ENCODE peak calls at places on chromosomes 7 and 10, in ten cellular contexts. One of them, this sample, is unnamed. For H3K4me1, the result is how much of the 10 kb centered on the place peaks cover.

GRCh38 chr10:101748496-101748895 is 27.4 kb downstream of the FGF8 start:
- DNase-seq in adrenal gland: no peak
- DNase-seq in HCT116: no peak
- DNase-seq in transverse colon: no peak
- DNase-seq in spleen: no peak
- DNase-seq in gastrocnemius medialis: no peak
- DNase-seq in A549: no peak
- DNase-seq in Peyer's patch: no peak
- DNase-seq in heart left ventricle: no peak
- DNase-seq in ovary: no peak
- DNase-seq in this sample: no peak

GRCh38 chr10:92656266-92656961 is 33.3 kb upstream of the HHEX start:
- DNase-seq in adrenal gland: no peak
- DNase-seq in spleen: no peak
- DNase-seq in HCT116: no peak
- DNase-seq in transverse colon: no peak
- DNase-seq in heart left ventricle: no peak
- DNase-seq in A549: no peak
- DNase-seq in gastrocnemius medialis: no peak
- DNase-seq in ovary: no peak
- DNase-seq in Peyer's patch: no peak
- DNase-seq in this sample: no peak

GRCh38 chr7:80837345-80837744 is 81.5 kb downstream of the SEMA3C start:
- DNase-seq in ovary: no peak
- DNase-seq in adrenal gland: no peak
- DNase-seq in spleen: no peak
- DNase-seq in gastrocnemius medialis: no peak
- DNase-seq in HCT116: no peak
- DNase-seq in transverse colon: no peak
- DNase-seq in A549: no peak
- DNase-seq in heart left ventricle: no peak
- DNase-seq in Peyer's patch: no peak
- DNase-seq in this sample: no peak

GRCh38 chr10:51588984-51589383 is 110.4 kb downstream of the CSTF2T start:
- DNase-seq in Peyer's patch: no peak
- DNase-seq in heart left ventricle: no peak
- DNase-seq in transverse colon: no peak
- DNase-seq in ovary: no peak
- DNase-seq in gastrocnemius medialis: no peak
- DNase-seq in spleen: no peak
- DNase-seq in HCT116: no peak
- DNase-seq in adrenal gland: no peak
- DNase-seq in A549: no peak
- DNase-seq in this sample: no peak

GRCh38 chr10:79948976-79949722 is at the start of gene SFTPD:
- DNase-seq in heart left ventricle: no peak
- DNase-seq in transverse colon: no peak
- DNase-seq in A549: peak
- DNase-seq in ovary: no peak
- DNase-seq in HCT116: no peak
- DNase-seq in spleen: no peak
- DNase-seq in adrenal gland: no peak
- DNase-seq in gastrocnemius medialis: no peak
- DNase-seq in Peyer's patch: no peak
- DNase-seq in this sample: no peak

GRCh38 chr10:11162828-11163599 is 145.3 kb downstream of the CELF2 start:
- DNase-seq in spleen: peak
- DNase-seq in Peyer's patch: peak
- DNase-seq in gastrocnemius medialis: peak
- DNase-seq in ovary: no peak
- DNase-seq in HCT116: no peak
- DNase-seq in transverse colon: peak
- DNase-seq in heart left ventricle: peak
- DNase-seq in adrenal gland: peak
- DNase-seq in A549: no peak
- DNase-seq in this sample: peak

GRCh38 chr7:128830231-128831177 is at the start of gene FLNC:
- DNase-seq in Peyer's patch: peak
- DNase-seq in HCT116: no peak
- DNase-seq in gastrocnemius medialis: no peak
- DNase-seq in spleen: peak
- DNase-seq in ovary: peak
- DNase-seq in heart left ventricle: peak
- DNase-seq in A549: no peak
- DNase-seq in transverse colon: peak
- DNase-seq in adrenal gland: peak
- DNase-seq in this sample: no peak

GRCh38 chr7:84328571-84328970 is 134.0 kb upstream of the SEMA3A start:
- DNase-seq in A549: no peak
- DNase-seq in Peyer's patch: no peak
- DNase-seq in gastrocnemius medialis: no peak
- DNase-seq in transverse colon: no peak
- DNase-seq in spleen: no peak
- DNase-seq in HCT116: no peak
- DNase-seq in ovary: no peak
- DNase-seq in adrenal gland: no peak
- DNase-seq in heart left ventricle: no peak
- DNase-seq in this sample: no peak

GRCh38 chr7:112184455-112184854 is 21.7 kb downstream of the DOCK4 start:
- DNase-seq in adrenal gland: no peak
- DNase-seq in heart left ventricle: no peak
- DNase-seq in spleen: no peak
- DNase-seq in Peyer's patch: no peak
- DNase-seq in A549: no peak
- DNase-seq in ovary: no peak
- DNase-seq in transverse colon: no peak
- DNase-seq in HCT116: no peak
- DNase-seq in gastrocnemius medialis: no peak
- DNase-seq in this sample: no peak

GRCh38 chr10:4396401-4397283 is 429.4 kb upstream of the AKR1E2 start:
- DNase-seq in HCT116: no peak
- DNase-seq in transverse colon: no peak
- DNase-seq in A549: no peak
- DNase-seq in gastrocnemius medialis: no peak
- DNase-seq in heart left ventricle: no peak
- DNase-seq in Peyer's patch: no peak
- DNase-seq in ovary: no peak
- DNase-seq in adrenal gland: no peak
- DNase-seq in spleen: no peak
- DNase-seq in this sample: no peak

GRCh38 chr7:93538061-93538460 is 36.5 kb downstream of the CALCR start:
- DNase-seq in HCT116: no peak
- DNase-seq in gastrocnemius medialis: no peak
- DNase-seq in A549: no peak
- DNase-seq in ovary: no peak
- DNase-seq in spleen: no peak
- DNase-seq in adrenal gland: no peak
- DNase-seq in Peyer's patch: no peak
- DNase-seq in heart left ventricle: no peak
- DNase-seq in transverse colon: no peak
- DNase-seq in this sample: no peak

GRCh38 chr10:74953214-74953613 is 126.8 kb downstream of the KAT6B start:
- DNase-seq in Peyer's patch: no peak
- DNase-seq in A549: no peak
- DNase-seq in spleen: no peak
- DNase-seq in ovary: no peak
- DNase-seq in HCT116: no peak
- DNase-seq in gastrocnemius medialis: no peak
- DNase-seq in adrenal gland: no peak
- DNase-seq in transverse colon: no peak
- DNase-seq in heart left ventricle: no peak
- DNase-seq in this sample: no peak

GRCh38 chr7:1289681-1290261 is 57.1 kb downstream of the UNCX start:
- DNase-seq in transverse colon: no peak
- DNase-seq in gastrocnemius medialis: no peak
- DNase-seq in heart left ventricle: no peak
- DNase-seq in HCT116: no peak
- DNase-seq in Peyer's patch: no peak
- DNase-seq in adrenal gland: no peak
- DNase-seq in ovary: no peak
- DNase-seq in spleen: peak
- DNase-seq in A549: no peak
- DNase-seq in this sample: no peak

GRCh38 chr10:86258488-86258887 is 108.1 kb downstream of the GRID1 start:
- DNase-seq in adrenal gland: no peak
- DNase-seq in HCT116: no peak
- DNase-seq in ovary: no peak
- DNase-seq in A549: no peak
- DNase-seq in heart left ventricle: no peak
- DNase-seq in gastrocnemius medialis: no peak
- DNase-seq in spleen: no peak
- DNase-seq in Peyer's patch: no peak
- DNase-seq in transverse colon: no peak
- DNase-seq in this sample: no peak

GRCh38 chr10:43348511-43349312 is 22.7 kb upstream of the FXYD4 start:
- DNase-seq in gastrocnemius medialis: peak
- DNase-seq in A549: peak
- DNase-seq in adrenal gland: peak
- DNase-seq in spleen: peak
- DNase-seq in Peyer's patch: peak
- DNase-seq in ovary: peak
- DNase-seq in heart left ventricle: peak
- DNase-seq in transverse colon: peak
- DNase-seq in HCT116: peak
- DNase-seq in this sample: peak

GRCh38 chr10:95841711-95842498 is 65.9 kb upstream of the CC2D2B start:
- DNase-seq in gastrocnemius medialis: no peak
- DNase-seq in A549: peak
- DNase-seq in ovary: no peak
- DNase-seq in Peyer's patch: peak
- DNase-seq in spleen: no peak
- DNase-seq in transverse colon: peak
- DNase-seq in heart left ventricle: peak
- DNase-seq in adrenal gland: peak
- DNase-seq in HCT116: peak
- DNase-seq in this sample: peak

GRCh38 chr7:19011212-19011611 is 106.2 kb downstream of the TWIST1 start:
- DNase-seq in ovary: no peak
- DNase-seq in adrenal gland: no peak
- DNase-seq in heart left ventricle: no peak
- DNase-seq in transverse colon: no peak
- DNase-seq in gastrocnemius medialis: no peak
- DNase-seq in spleen: no peak
- DNase-seq in Peyer's patch: no peak
- DNase-seq in HCT116: no peak
- DNase-seq in A549: no peak
- DNase-seq in this sample: no peak

GRCh38 chr10:60032723-60033122 is 126.4 kb upstream of the CCDC6 start:
- DNase-seq in ovary: no peak
- DNase-seq in transverse colon: peak
- DNase-seq in A549: peak
- DNase-seq in adrenal gland: peak
- DNase-seq in heart left ventricle: peak
- DNase-seq in spleen: no peak
- DNase-seq in HCT116: peak
- DNase-seq in Peyer's patch: peak
- DNase-seq in gastrocnemius medialis: peak
- DNase-seq in this sample: no peak

GRCh38 chr7:2172311-2173183 is 60.2 kb downstream of the MAD1L1 start:
- DNase-seq in HCT116: no peak
- DNase-seq in transverse colon: peak
- DNase-seq in spleen: no peak
- DNase-seq in heart left ventricle: no peak
- DNase-seq in Peyer's patch: no peak
- DNase-seq in A549: peak
- DNase-seq in gastrocnemius medialis: no peak
- DNase-seq in ovary: no peak
- DNase-seq in adrenal gland: no peak
- DNase-seq in this sample: no peak

GRCh38 chr7:38141187-38141586 is 36.9 kb upstream of the STARD3NL start:
- DNase-seq in A549: no peak
- DNase-seq in HCT116: no peak
- DNase-seq in gastrocnemius medialis: no peak
- DNase-seq in Peyer's patch: no peak
- DNase-seq in adrenal gland: no peak
- DNase-seq in transverse colon: no peak
- DNase-seq in ovary: no peak
- DNase-seq in spleen: no peak
- DNase-seq in heart left ventricle: no peak
- DNase-seq in this sample: no peak

GRCh38 chr7:45217358-45217757 is 59.8 kb downstream of the RAMP3 start:
- DNase-seq in spleen: peak
- DNase-seq in ovary: no peak
- DNase-seq in A549: peak
- DNase-seq in adrenal gland: no peak
- DNase-seq in heart left ventricle: no peak
- DNase-seq in HCT116: no peak
- DNase-seq in Peyer's patch: no peak
- DNase-seq in transverse colon: no peak
- DNase-seq in gastrocnemius medialis: no peak
- DNase-seq in this sample: no peak

GRCh38 chr7:47783456-47784240 is 164.6 kb downstream of the PKD1L1 start:
- DNase-seq in HCT116: peak
- DNase-seq in heart left ventricle: no peak
- DNase-seq in Peyer's patch: no peak
- DNase-seq in ovary: no peak
- DNase-seq in spleen: no peak
- DNase-seq in gastrocnemius medialis: no peak
- DNase-seq in adrenal gland: peak
- DNase-seq in transverse colon: no peak
- DNase-seq in A549: peak
- DNase-seq in this sample: no peak
- H3K4me1 ChIP-seq in HCT116: half or more
- H3K4me1 ChIP-seq in heart left ventricle: under half
- H3K4me1 ChIP-seq in Peyer's patch: under half
- H3K4me1 ChIP-seq in ovary: under half
- H3K4me1 ChIP-seq in spleen: under half
- H3K4me1 ChIP-seq in gastrocnemius medialis: under half
- H3K4me1 ChIP-seq in adrenal gland: under half
- H3K4me1 ChIP-seq in transverse colon: under half
- H3K4me1 ChIP-seq in A549: half or more
- H3K4me1 ChIP-seq in this sample: under half

GRCh38 chr10:73252445-73253225 is at the start of gene MRPS16:
- DNase-seq in HCT116: peak
- DNase-seq in ovary: peak
- DNase-seq in heart left ventricle: peak
- DNase-seq in Peyer's patch: peak
- DNase-seq in adrenal gland: peak
- DNase-seq in transverse colon: peak
- DNase-seq in A549: peak
- DNase-seq in spleen: peak
- DNase-seq in gastrocnemius medialis: peak
- DNase-seq in this sample: peak
- TF ChIP-seq POLR2A in HCT116: peak
- TF ChIP-seq POLR2A in ovary: peak
- TF ChIP-seq POLR2A in heart left ventricle: peak
- TF ChIP-seq POLR2A in Peyer's patch: peak
- TF ChIP-seq POLR2A in adrenal gland: peak
- TF ChIP-seq POLR2A in transverse colon: peak
- TF ChIP-seq POLR2A in A549: peak
- TF ChIP-seq POLR2A in spleen: peak
- TF ChIP-seq POLR2A in gastrocnemius medialis: peak
- TF ChIP-seq POLR2A in this sample: peak

GRCh38 chr7:134724606-134725005 is 54.8 kb upstream of the CALD1 start:
- DNase-seq in transverse colon: no peak
- DNase-seq in HCT116: peak
- DNase-seq in Peyer's patch: no peak
- DNase-seq in A549: peak
- DNase-seq in gastrocnemius medialis: no peak
- DNase-seq in adrenal gland: no peak
- DNase-seq in ovary: no peak
- DNase-seq in heart left ventricle: no peak
- DNase-seq in spleen: no peak
- DNase-seq in this sample: no peak
- H3K4me1 ChIP-seq in transverse colon: under half
- H3K4me1 ChIP-seq in HCT116: under half
- H3K4me1 ChIP-seq in Peyer's patch: under half
- H3K4me1 ChIP-seq in A549: under half
- H3K4me1 ChIP-seq in gastrocnemius medialis: under half
- H3K4me1 ChIP-seq in adrenal gland: under half
- H3K4me1 ChIP-seq in ovary: under half
- H3K4me1 ChIP-seq in heart left ventricle: under half
- H3K4me1 ChIP-seq in spleen: under half
- H3K4me1 ChIP-seq in this sample: half or more

GRCh38 chr7:79683916-79684315 is 230.4 kb upstream of the MAGI2 start:
- DNase-seq in HCT116: no peak
- DNase-seq in heart left ventricle: no peak
- DNase-seq in Peyer's patch: no peak
- DNase-seq in spleen: no peak
- DNase-seq in ovary: no peak
- DNase-seq in transverse colon: no peak
- DNase-seq in A549: no peak
- DNase-seq in gastrocnemius medialis: no peak
- DNase-seq in adrenal gland: no peak
- DNase-seq in this sample: no peak
- TF ChIP-seq POLR2A in HCT116: no peak
- TF ChIP-seq POLR2A in heart left ventricle: no peak
- TF ChIP-seq POLR2A in Peyer's patch: no peak
- TF ChIP-seq POLR2A in spleen: no peak
- TF ChIP-seq POLR2A in ovary: no peak
- TF ChIP-seq POLR2A in transverse colon: no peak
- TF ChIP-seq POLR2A in A549: no peak
- TF ChIP-seq POLR2A in gastrocnemius medialis: no peak
- TF ChIP-seq POLR2A in adrenal gland: no peak
- TF ChIP-seq POLR2A in this sample: no peak